ENCODE peak calls at places on chromosomes 6 and 20, in nine cellular contexts. B is G401; G is stimulated activated CD4-positive, alpha-beta T cell treated with anti-CD3 and anti-CD28 coated beads, Interleukin-12 subunit alpha, Interleukin-12 subunit beta, amount 100 ng/mL, for 4 hours; D is fibroblast of mammary gland; N is head of caudate nucleus; H is Ammon's horn; P is AG08396; M is HFF-Myc; I is coronary artery. K is an unnamed sample.

GRCh38 chr6:72140795-72141194 is 254.4 kb downstream of the RIMS1 start:
- DNase-seq in B (no peak), G (no peak), D (peak; percentile 4), N (no peak), H (no peak), P (no peak), M (no peak), I (no peak), K (no peak)

GRCh38 chr6:160812097-160812496 is 110.1 kb downstream of the PLG start:
- DNase-seq in B (no peak), G (no peak), D (no peak), N (no peak), H (no peak), P (no peak), M (no peak), I (no peak), K (no peak)

GRCh38 chr20:59514554-59514953 is 89.8 kb upstream of the PHACTR3 start:
- DNase-seq in B (no peak), G (no peak), D (no peak), N (no peak), H (no peak), P (no peak), M (no peak), I (no peak), K (no peak)

GRCh38 chr6:73722318-73723060 is 26.5 kb downstream of the CD109 start:
- DNase-seq in B (no peak), G (no peak), D (peak; percentile 98), N (no peak), H (no peak), P (peak; percentile 60), M (peak; percentile 91), I (no peak), K (no peak)

GRCh38 chr20:57874141-57874540 is 164.3 kb upstream of the PMEPA1 start:
- DNase-seq in B (no peak), G (no peak), D (no peak), N (no peak), H (no peak), P (no peak), M (no peak), I (no peak), K (no peak)

GRCh38 chr6:30821862-30822784 is 62.2 kb upstream of the DDR1 start:
- DNase-seq in B (peak; percentile 68), G (no peak), D (peak; percentile 51), N (no peak), H (peak; percentile 58), P (peak; percentile 28), M (no peak), I (no peak), K (peak; percentile 70)

GRCh38 chr6:39301606-39302005 is 12.6 kb downstream of the KCNK17 start:
- DNase-seq in B (no peak), G (no peak), D (no peak), N (no peak), H (no peak), P (no peak), M (no peak), I (no peak), K (no peak)

GRCh38 chr20:34806255-34806654 is 19.2 kb downstream of the NCOA6 start:
- DNase-seq in B (no peak), G (no peak), D (no peak), N (no peak), H (no peak), P (no peak), M (no peak), I (no peak), K (no peak)

GRCh38 chr20:11143481-11143880 is 469.7 kb upstream of the JAG1 start:
- DNase-seq in B (no peak), G (no peak), D (peak; percentile 63), N (no peak), H (no peak), P (no peak), M (no peak), I (no peak), K (no peak)

GRCh38 chr6:152309648-152310047 is 327.5 kb downstream of the SYNE1 start:
- DNase-seq in B (no peak), G (peak; percentile 22), D (no peak), N (no peak), H (peak; percentile 68), P (no peak), M (no peak), I (no peak), K (no peak)

GRCh38 chr20:46188866-46189265 is 70.8 kb downstream of the CD40 start:
- DNase-seq in B (peak; percentile 55), G (no peak), D (no peak), N (no peak), H (no peak), P (no peak), M (no peak), I (no peak), K (peak; percentile 40)

GRCh38 chr6:34560366-34561226 is 4.5 kb upstream of the SPDEF start:
- DNase-seq in B (no peak), G (no peak), D (peak; percentile 43), N (no peak), H (no peak), P (peak; percentile 71), M (peak; percentile 10), I (no peak), K (no peak)

GRCh38 chr6:119182875-119183274 is 104.4 kb upstream of the FAM184A start:
- DNase-seq in B (no peak), G (no peak), D (no peak), N (no peak), H (no peak), P (no peak), M (no peak), I (no peak), K (no peak)